ENCODE peak calls at places on chromosomes 7 and 10, in five cellular contexts. Z is HFF-Myc, Y is right atrium auricular region, S is lung, J is PC-3. W is an unnamed sample.

GRCh38 chr10:114335614-114336013 is 68.7 kb downstream of the AFAP1L2 start:
- DNase-seq in Z (no peak), Y (no peak), S (no peak), J (no peak), W (no peak)

GRCh38 chr10:114304566-114305421 is 65.7 kb downstream of the VWA2 start:
- DNase-seq in Z (no peak), Y (no peak), S (no peak), J (peak; percentile 39), W (no peak)

GRCh38 chr7:58086871-58087535 is 637.0 kb downstream of the ZNF716 start:
- DNase-seq in Z (no peak), Y (no peak), S (no peak), J (no peak), W (no peak)

GRCh38 chr10:2380218-2380617 is 642.9 kb upstream of the ADARB2 start:
- DNase-seq in Z (no peak), Y (no peak), S (no peak), J (no peak), W (no peak)

GRCh38 chr10:74394416-74394969 is 243.5 kb downstream of the ADK start:
- DNase-seq in Z (no peak), Y (no peak), S (no peak), J (peak; percentile 43), W (no peak)

GRCh38 chr10:18472977-18473376 is 178.4 kb downstream of the NSUN6 start:
- DNase-seq in Z (no peak), Y (no peak), S (no peak), J (peak; percentile 15), W (no peak)

GRCh38 chr10:111516144-111516543 is 439.3 kb downstream of the ADRA2A start:
- DNase-seq in Z (no peak), Y (no peak), S (no peak), J (no peak), W (no peak)

GRCh38 chr10:97131041-97131659 is 54.6 kb downstream of the SLIT1 start:
- DNase-seq in Z (no peak), Y (no peak), S (no peak), J (no peak), W (no peak)

GRCh38 chr10:121608669-121609190 is 10.5 kb upstream of the FGFR2 start:
- DNase-seq in Z (no peak), Y (no peak), S (peak; percentile 51), J (peak; percentile 48), W (no peak)
- H3K4me3 ChIP-seq in Z (no peak overlapping the region), Y (peak overlapping the region; percentile 47), S (no peak overlapping the region), J (no peak overlapping the region), W (no peak overlapping the region)

GRCh38 chr7:92830532-92831110 is 5.8 kb downstream of the CDK6 start:
- DNase-seq in Z (no peak), Y (no peak), S (no peak), J (no peak), W (no peak)
- H3K4me3 ChIP-seq in Z (peak overlapping the region; percentile 79), Y (no peak overlapping the region), S (no peak overlapping the region), J (no peak overlapping the region), W (no peak overlapping the region)

GRCh38 chr7:103466814-103467213 is 20.8 kb upstream of the SLC26A5 start:
- DNase-seq in Z (no peak), Y (no peak), S (no peak), J (no peak), W (no peak)
- H3K4me3 ChIP-seq in Z (no peak overlapping the region), Y (no peak overlapping the region), S (no peak overlapping the region), J (no peak overlapping the region), W (no peak overlapping the region)

DNA sequence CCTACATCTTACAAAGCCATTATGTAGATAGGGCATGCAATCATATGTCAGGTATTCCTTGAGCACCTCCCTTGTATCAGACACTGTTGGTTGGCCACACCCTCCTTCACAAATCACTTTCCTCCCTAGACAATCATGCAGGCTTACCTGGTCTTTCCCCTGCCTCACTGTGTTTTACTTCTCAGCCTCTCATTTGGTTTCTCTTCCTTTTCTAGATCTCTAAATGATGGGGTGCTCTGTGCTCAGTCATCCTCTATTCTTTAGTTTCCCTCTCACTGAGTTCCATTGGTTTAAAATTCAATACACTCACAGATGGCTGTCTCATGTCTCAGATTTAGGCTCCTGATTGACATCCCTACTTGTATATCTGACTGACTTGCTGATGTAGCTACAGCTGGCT is 31.4 kb downstream of the ANK3 start:
- DNase-seq in Z (no peak), Y (no peak), S (no peak), J (no peak), W (no peak)
- H3K4me3 ChIP-seq in Z (no peak overlapping the region), Y (no peak overlapping the region), S (no peak overlapping the region), J (no peak overlapping the region), W (no peak overlapping the region)

W was measured in kidney epithelial cell.